ENCODE peak calls at places on chromosome 20, in nine cellular contexts. R, X, P, G, S, M, O, W and J are unnamed samples.

GRCh38 chr20:63831696-63832686 is 927 bp upstream of the ZBTB46 start:
- DNase-seq in G (no peak), P (peak; percentile 11), M (no peak), X (peak; percentile 76), W (no peak), O (no peak), S (no peak), R (no peak), J (no peak)

GRCh38 chr20:45779011-45779915 is 12.4 kb downstream of the WFDC3 start:
- DNase-seq in O (no peak), X (peak; percentile 92), P (no peak), S (peak; percentile 99), W (peak; percentile 99), G (no peak), M (peak; percentile 100), R (no peak), J (peak; percentile 93)

GRCh38 chr20:16035576-16035975 is 537.7 kb downstream of the KIF16B start:
- DNase-seq in O (no peak), G (no peak), W (no peak), P (no peak), R (no peak), M (no peak), X (no peak), S (no peak), J (no peak)

GRCh38 chr20:63492982-63493381 is 5.9 kb downstream of the EEF1A2 start:
- DNase-seq in G (no peak), R (no peak), M (no peak), X (no peak), O (no peak), P (no peak), W (no peak), S (no peak), J (no peak)

GRCh38 chr20:62149532-62150235 is 6.1 kb downstream of the SS18L1 start:
- DNase-seq in O (no peak), X (no peak), W (no peak), S (peak; percentile 84), G (no peak), M (no peak), R (no peak), P (no peak), J (no peak)

GRCh38 chr20:38303908-38304379 is at the start of gene BPI:
- DNase-seq in O (no peak), G (no peak), W (no peak), M (no peak), X (peak; percentile 76), P (peak; percentile 20), S (no peak), R (no peak), J (no peak)

GRCh38 chr20:64065973-64066341 is 3.0 kb downstream of the TCEA2 start:
- DNase-seq in M (peak; percentile 76), S (peak; percentile 85), P (peak; percentile 80), W (peak; percentile 82), R (no peak), X (no peak), O (peak; percentile 33), G (peak; percentile 64), J (no peak)

GRCh38 chr20:53763707-53764415 is 170.2 kb upstream of the ZNF217 start:
- DNase-seq in R (no peak), W (peak; percentile 55), P (no peak), X (no peak), G (no peak), S (no peak), O (no peak), M (peak; percentile 52), J (no peak)

GRCh38 chr20:8315639-8316573 is 183.8 kb downstream of the PLCB1 start:
- DNase-seq in W (no peak), S (no peak), O (no peak), P (no peak), R (no peak), X (no peak), M (no peak), G (no peak), J (no peak)

GRCh38 chr20:36827541-36828279 is 48.2 kb upstream of the TLDC2 start:
- DNase-seq in G (no peak), P (no peak), X (no peak), S (no peak), O (no peak), R (no peak), M (no peak), W (no peak), J (no peak)

GRCh38 chr20:58907481-58908137 is 55.1 kb downstream of the GNAS start:
- DNase-seq in W (peak; percentile 29), O (peak; percentile 44), G (peak; percentile 77), M (peak; percentile 100), P (peak; percentile 54), X (peak; percentile 87), S (peak; percentile 95), R (peak; percentile 75), J (peak; percentile 88)

GRCh38 chr20:23783447-23783846 is 32.7 kb upstream of the CST1 start:
- DNase-seq in P (no peak), G (no peak), R (no peak), X (no peak), W (no peak), O (no peak), S (no peak), M (no peak), J (no peak)